ENCODE peak calls at places on chromosomes 12 and 14, in ten cellular contexts. R is GM12891, M is endothelial cell of umbilical vein, X is GM12878, V is IMR-90, D is A549, W is lower leg skin, B is ovary, N is body of pancreas, F is H54. P is an unnamed sample.

GRCh38 chr14:61284001-61284400 is 2.9 kb upstream of the TMEM30B start:
- DNase-seq in X (no peak), F (no peak), M (no peak), V (no peak), N (no peak), W (no peak), B (no peak), D (no peak), R (no peak), P (no peak)

GRCh38 chr12:123713398-123714301 is 1.5 kb downstream of the ATP6V0A2 start:
- DNase-seq in N (peak), B (no peak), F (no peak), V (peak), R (no peak), W (no peak), D (no peak), M (peak), X (no peak), P (peak)

GRCh38 chr12:80937391-80938238 is at the start of gene LIN7A:
- DNase-seq in W (no peak), X (no peak), F (peak), B (peak), R (no peak), M (peak), V (peak), N (no peak), D (peak), P (no peak)

GRCh38 chr12:42284876-42285275 is 41.0 kb downstream of the ZCRB1 start:
- DNase-seq in F (no peak), D (no peak), N (no peak), V (peak), X (no peak), R (no peak), M (no peak), W (no peak), B (no peak), P (no peak)

GRCh38 chr12:123445388-123446344 is 9.2 kb upstream of the RILPL2 start:
- DNase-seq in X (no peak), F (no peak), B (peak), W (no peak), M (peak), N (no peak), R (no peak), V (peak), D (no peak), P (no peak)

GRCh38 chr12:11535127-11535526 is 114.3 kb upstream of the ETV6 start:
- DNase-seq in D (no peak), X (no peak), M (no peak), V (no peak), N (no peak), B (no peak), W (no peak), R (no peak), F (no peak), P (no peak)

GRCh38 chr14:67573268-67574010 is 26.6 kb downstream of the PIGH start:
- DNase-seq in R (no peak), V (no peak), X (no peak), N (no peak), B (no peak), M (no peak), D (no peak), F (no peak), W (no peak), P (no peak)

GRCh38 chr14:63277784-63278183 is 41.0 kb downstream of the GPHB5 start:
- DNase-seq in R (no peak), D (no peak), M (no peak), B (no peak), V (no peak), W (no peak), N (no peak), X (no peak), F (no peak), P (no peak)

GRCh38 chr14:76424359-76424758 is 48.4 kb downstream of the ESRRB start:
- DNase-seq in F (no peak), N (no peak), B (no peak), W (no peak), V (no peak), D (no peak), M (no peak), R (no peak), X (no peak), P (no peak)

GRCh38 chr14:71731096-71731495 is 201.1 kb upstream of the RGS6 start:
- DNase-seq in R (no peak), N (no peak), B (no peak), F (no peak), D (no peak), X (no peak), W (no peak), V (no peak), M (no peak), P (no peak)

GRCh38 chr12:52243264-52243773 is 10.3 kb downstream of the KRT7 start:
- DNase-seq in N (peak), M (peak), D (no peak), V (peak), W (no peak), F (no peak), B (no peak), R (no peak), X (no peak), P (no peak)

GRCh38 chr12:51926718-51927117 is 19.4 kb downstream of the ACVRL1 start:
- DNase-seq in X (no peak), R (no peak), V (peak), B (no peak), W (no peak), F (no peak), D (peak), N (peak), M (peak), P (peak)

GRCh38 chr12:32290411-32290810 is 108.9 kb upstream of the FGD4 start:
- DNase-seq in X (no peak), N (no peak), M (no peak), R (no peak), F (no peak), W (no peak), D (peak), V (peak), B (no peak), P (peak)

GRCh38 chr12:119649202-119649808 is 18.6 kb upstream of the PRKAB1 start:
- DNase-seq in F (peak), V (no peak), B (no peak), X (no peak), D (peak), R (peak), M (no peak), N (no peak), W (no peak), P (peak)

GRCh38 chr14:88864198-88864597 is 39.7 kb downstream of the TTC8 start:
- DNase-seq in W (no peak), M (no peak), X (no peak), N (no peak), R (no peak), D (no peak), V (no peak), B (no peak), F (no peak), P (no peak)

GRCh38 chr12:94535614-94535932 is 75.9 kb upstream of the CEP83 start:
- DNase-seq in D (no peak), W (no peak), M (no peak), N (no peak), R (no peak), V (no peak), X (no peak), B (no peak), F (no peak), P (no peak)

GRCh38 chr12:93020225-93020997 is 91.3 kb upstream of the EEA1 start:
- DNase-seq in N (peak), R (no peak), V (no peak), X (no peak), W (no peak), B (peak), M (peak), D (no peak), F (no peak), P (no peak)
- TF ChIP-seq POLR2A in N (peak), R (no peak), V (no peak), X (no peak), W (no peak), B (no peak), M (no peak), D (no peak), F (no peak), P (no peak)

GRCh38 chr12:102645968-102646367 is 165.6 kb upstream of the IGF1 start:
- DNase-seq in D (no peak), M (no peak), B (no peak), V (no peak), F (no peak), N (no peak), R (no peak), X (no peak), W (no peak), P (no peak)
- TF ChIP-seq POLR2A in D (no peak), M (no peak), B (no peak), V (no peak), F (no peak), N (no peak), R (no peak), X (no peak), W (no peak), P (no peak)

GRCh38 chr14:90381011-90381790 is 15.6 kb upstream of the CALM1 start:
- DNase-seq in M (no peak), X (no peak), B (peak), V (no peak), W (peak), R (no peak), D (no peak), N (peak), F (no peak), P (peak)
- TF ChIP-seq POLR2A in M (no peak), X (no peak), B (no peak), V (no peak), W (no peak), R (no peak), D (no peak), N (peak), F (no peak), P (no peak)

GRCh38 chr14:33736979-33737378 is 213.9 kb downstream of the EGLN3 start:
- DNase-seq in W (no peak), R (no peak), F (no peak), X (no peak), V (no peak), N (no peak), B (no peak), M (no peak), D (no peak), P (no peak)
- TF ChIP-seq POLR2A in W (no peak), R (no peak), F (no peak), X (no peak), V (no peak), N (no peak), B (no peak), M (no peak), D (no peak), P (no peak)

DNA sequence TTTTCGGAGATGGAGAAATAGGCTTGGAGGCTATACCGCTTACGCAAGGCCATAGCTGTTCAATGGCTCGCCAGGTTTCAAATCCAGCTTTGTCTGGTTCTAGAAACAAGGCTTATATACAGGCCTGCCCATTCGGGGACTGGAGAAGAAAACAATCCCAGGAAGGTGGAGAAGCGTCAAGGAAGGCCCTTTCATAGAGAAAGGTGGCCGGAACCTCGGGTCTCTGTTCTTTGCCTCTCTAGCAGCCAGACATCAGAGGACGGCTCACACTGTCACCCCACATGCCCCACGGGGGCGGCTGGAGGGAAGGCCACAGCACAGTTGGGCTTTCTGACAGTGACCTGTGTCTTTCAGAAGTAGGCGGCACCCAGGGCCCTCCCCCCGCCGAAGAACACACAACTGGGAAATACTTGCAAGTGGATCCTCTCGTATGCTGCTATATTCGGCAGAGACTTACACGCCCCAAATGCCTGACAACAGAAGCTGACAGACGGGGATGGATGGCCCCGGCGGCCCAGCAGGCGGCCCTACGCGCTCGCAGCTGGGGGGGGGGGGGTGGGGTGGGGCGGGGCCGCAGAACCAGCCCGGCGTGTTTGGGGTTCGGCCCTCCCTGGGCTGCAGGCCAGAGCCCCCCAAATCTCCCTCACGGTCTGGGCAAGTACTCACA is 4.5 kb upstream of the SETD1B start:
- DNase-seq in V (peak), M (peak), N (peak), X (no peak), B (peak), D (peak), R (no peak), F (peak), W (peak), P (peak)
- TF ChIP-seq POLR2A in V (no peak), M (no peak), N (no peak), X (no peak), B (no peak), D (no peak), R (no peak), F (no peak), W (no peak), P (no peak)

DNA sequence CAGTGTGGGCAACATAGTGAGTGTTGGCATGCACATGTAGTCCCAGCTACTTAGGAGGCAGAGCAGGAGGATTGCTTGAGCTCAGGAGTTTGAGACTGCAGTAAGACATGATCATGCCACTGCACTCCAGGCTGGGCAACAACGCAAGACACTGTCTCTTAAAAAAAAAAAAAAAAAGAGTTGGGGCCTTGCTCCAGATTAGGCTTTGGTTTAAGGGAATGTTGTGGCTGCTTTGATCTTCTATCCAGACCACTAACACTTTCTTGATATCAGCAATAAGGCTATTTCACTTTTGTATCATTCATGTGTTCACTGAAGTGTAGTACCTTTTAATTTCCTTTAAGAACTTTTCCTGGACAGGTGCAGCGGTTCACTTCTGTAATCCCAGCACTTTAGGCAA is 2.8 kb upstream of the FITM1 start:
- DNase-seq in F (no peak), R (no peak), V (no peak), W (no peak), D (no peak), M (no peak), X (no peak), N (no peak), B (no peak), P (no peak)
- TF ChIP-seq POLR2A in F (no peak), R (no peak), V (no peak), W (no peak), D (no peak), M (no peak), X (no peak), N (no peak), B (no peak), P (no peak)

DNA sequence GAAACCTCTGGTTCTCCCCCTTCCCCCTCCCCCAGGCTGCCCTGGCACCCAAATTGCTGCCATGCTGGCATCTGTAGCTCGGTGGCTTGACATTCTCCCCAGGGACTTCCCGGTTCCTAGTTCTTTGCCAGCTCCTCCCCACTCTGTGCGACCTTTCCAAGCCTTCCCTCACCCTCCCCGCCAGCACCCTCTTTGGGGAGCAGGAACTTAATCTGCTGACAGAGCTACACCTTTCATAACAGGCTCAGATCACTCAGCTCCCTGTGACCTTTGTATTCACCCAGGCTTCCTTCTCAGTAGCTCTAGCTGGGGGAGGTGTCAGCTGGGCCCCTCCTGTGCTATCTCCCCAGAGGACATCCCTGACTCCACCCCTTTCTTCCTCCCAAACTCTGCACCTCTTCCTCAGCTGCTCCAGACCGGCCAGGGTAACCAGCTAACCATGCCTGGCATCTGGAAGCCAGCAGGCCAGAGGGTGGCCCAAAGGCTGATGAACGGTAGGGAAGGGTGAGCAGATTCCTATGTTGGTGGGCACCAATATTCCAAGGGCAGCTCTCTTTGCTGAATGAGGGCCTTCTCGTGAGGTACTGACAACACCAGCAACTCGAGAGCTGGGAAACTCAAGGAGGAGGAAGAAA is 1.8 kb upstream of the COX14 start:
- DNase-seq in N (peak), V (no peak), M (no peak), R (no peak), D (no peak), W (no peak), F (peak), B (peak), X (peak), P (peak)
- TF ChIP-seq POLR2A in N (no peak), V (no peak), M (no peak), R (no peak), D (no peak), W (no peak), F (no peak), B (no peak), X (no peak), P (no peak)